ENCODE peak calls at places on chromosomes 13 and 19, in seven cellular contexts. S, K, W, B, C, D and Z are unnamed samples.

GRCh38 chr13:32261567-32261966 is 53.6 kb downstream of the ZAR1L start:
- DNase-seq in S (no peak), K (peak; percentile 96), W (no peak), B (peak; percentile 41), C (peak; percentile 99), D (no peak), Z (no peak)

GRCh38 chr13:61774903-61775302 is 359.3 kb upstream of the PCDH20 start:
- DNase-seq in S (no peak), K (no peak), W (no peak), B (no peak), C (no peak), D (no peak), Z (no peak)

GRCh38 chr13:61960981-61961380 is 545.3 kb upstream of the PCDH20 start:
- DNase-seq in S (no peak), K (no peak), W (no peak), B (no peak), C (no peak), D (no peak), Z (no peak)

GRCh38 chr13:66803759-66804456 is 426.2 kb downstream of the PCDH9 start:
- DNase-seq in S (no peak), K (no peak), W (no peak), B (no peak), C (no peak), D (no peak), Z (no peak)

GRCh38 chr19:45485301-45486077 is 11.4 kb downstream of the RTN2 start:
- DNase-seq in S (peak; percentile 98), K (peak; percentile 99), W (peak; percentile 99), B (peak; percentile 99), C (peak; percentile 85), D (peak; percentile 71), Z (peak; percentile 98)

GRCh38 chr19:46878613-46879375 is 18.0 kb downstream of the ARHGAP35 start:
- DNase-seq in S (no peak), K (no peak), W (no peak), B (no peak), C (peak; percentile 26), D (no peak), Z (no peak)

GRCh38 chr13:110914293-110915056 is 394 bp downstream of the ANKRD10 start:
- DNase-seq in S (peak; percentile 65), K (peak; percentile 90), W (peak; percentile 96), B (peak; percentile 77), C (peak; percentile 68), D (no peak), Z (peak; percentile 73)

GRCh38 chr19:13262450-13262849 is 112.2 kb downstream of the IER2 start:
- DNase-seq in S (no peak), K (no peak), W (no peak), B (no peak), C (peak; percentile 70), D (no peak), Z (peak; percentile 59)

GRCh38 chr19:1768918-1769644 is 15.8 kb downstream of the ONECUT3 start:
- DNase-seq in S (no peak), K (no peak), W (no peak), B (no peak), C (no peak), D (no peak), Z (no peak)

GRCh38 chr13:74423434-74423833 is 289.2 kb upstream of the KLF12 start:
- DNase-seq in S (no peak), K (no peak), W (no peak), B (no peak), C (no peak), D (no peak), Z (no peak)

GRCh38 chr19:41457241-41457640 is 14.3 kb downstream of the ERICH4 start:
- DNase-seq in S (no peak), K (no peak), W (no peak), B (no peak), C (peak; percentile 30), D (peak; percentile 53), Z (no peak)

GRCh38 chr19:54661846-54662489 is 817 bp upstream of the LILRB4 start:
- DNase-seq in S (no peak), K (no peak), W (no peak), B (no peak), C (no peak), D (no peak), Z (no peak)

GRCh38 chr13:47109028-47109427 is 212.2 kb upstream of the HTR2A start:
- DNase-seq in S (no peak), K (no peak), W (no peak), B (peak; percentile 31), C (no peak), D (no peak), Z (no peak)

GRCh38 chr13:112776971-112777370 is 87.1 kb downstream of the ATP11A start:
- DNase-seq in S (no peak), K (no peak), W (no peak), B (no peak), C (no peak), D (no peak), Z (no peak)

GRCh38 chr19:13995017-13995728 is 10.9 kb downstream of the RFX1 start:
- DNase-seq in S (no peak), K (no peak), W (no peak), B (no peak), C (no peak), D (no peak), Z (no peak)

GRCh38 chr19:50380137-50380536 is 3.9 kb downstream of the NR1H2 start:
- DNase-seq in S (no peak), K (no peak), W (peak; percentile 66), B (no peak), C (no peak), D (no peak), Z (no peak)

GRCh38 chr19:46613525-46613924 is 11.4 kb downstream of the PTGIR start:
- DNase-seq in S (no peak), K (peak; percentile 61), W (peak; percentile 59), B (no peak), C (no peak), D (no peak), Z (no peak)

GRCh38 chr19:5312058-5312457 is 28.6 kb downstream of the PTPRS start:
- DNase-seq in S (no peak), K (no peak), W (no peak), B (no peak), C (no peak), D (no peak), Z (no peak)

GRCh38 chr13:87999791-88000190 is 328.6 kb downstream of the SLITRK5 start:
- DNase-seq in S (no peak), K (no peak), W (no peak), B (no peak), C (no peak), D (no peak), Z (peak; percentile 18)

GRCh38 chr19:47284324-47284899 is 9.7 kb downstream of the INAFM1 start:
- DNase-seq in S (no peak), K (no peak), W (no peak), B (no peak), C (peak; percentile 57), D (no peak), Z (peak; percentile 83)

GRCh38 chr19:33767898-33768413 is 28.7 kb upstream of the KCTD15 start:
- DNase-seq in S (no peak), K (no peak), W (no peak), B (no peak), C (peak; percentile 24), D (no peak), Z (peak; percentile 92)
- TF ChIP-seq POLR2AphosphoS5 in S (no peak), K (no peak), W (no peak), B (no peak), C (no peak), D (no peak), Z (no peak)

DNA sequence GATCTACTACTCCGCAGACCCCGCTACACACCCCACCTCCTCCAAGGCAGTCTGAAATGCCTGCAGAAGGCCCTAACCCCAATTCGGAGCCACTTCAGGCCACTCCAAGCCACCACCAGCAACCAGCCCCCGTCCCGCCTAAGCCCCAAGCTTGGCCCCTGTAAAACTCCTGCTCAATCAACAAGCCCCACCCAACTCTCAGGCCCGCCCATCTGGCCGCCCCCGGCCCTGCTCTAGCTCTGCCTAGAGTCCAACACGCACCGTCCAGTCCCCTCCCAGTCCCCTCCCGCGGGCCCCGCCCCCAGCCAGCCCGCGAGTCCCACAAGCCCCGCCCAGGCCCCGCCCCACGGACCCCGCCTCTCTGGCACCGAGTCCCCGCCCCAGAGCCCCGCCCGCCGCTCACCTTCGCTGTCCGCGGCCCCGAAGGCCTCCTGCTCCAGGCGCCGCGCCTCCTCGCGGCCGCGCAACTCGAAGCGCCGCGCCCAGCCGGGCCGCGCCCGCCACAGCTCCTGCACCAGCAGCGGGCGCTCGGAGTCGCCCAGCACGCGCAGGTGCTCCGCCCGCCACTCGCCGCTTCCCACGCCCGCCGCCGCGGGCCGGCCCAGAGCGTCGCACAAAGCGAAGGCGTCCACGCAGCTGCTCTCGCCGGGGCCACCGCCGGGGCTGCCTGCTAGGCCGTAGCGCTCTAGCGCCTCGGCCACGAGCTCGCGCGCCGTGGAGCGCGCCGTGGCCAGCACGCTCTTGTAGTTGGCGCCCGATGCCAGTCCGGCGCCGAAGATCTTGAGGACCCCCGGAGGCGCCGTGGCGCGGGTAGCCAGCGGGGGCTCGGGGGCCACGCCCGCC is 1.6 kb downstream of the RASIP1 start:
- DNase-seq in S (peak; percentile 90), K (peak; percentile 96), W (peak; percentile 97), B (peak; percentile 96), C (peak; percentile 94), D (peak; percentile 11), Z (peak; percentile 97)
- TF ChIP-seq POLR2AphosphoS5 in S (no peak), K (no peak), W (peak; percentile 54), B (no peak), C (peak; percentile 52), D (no peak), Z (peak; percentile 52)

DNA sequence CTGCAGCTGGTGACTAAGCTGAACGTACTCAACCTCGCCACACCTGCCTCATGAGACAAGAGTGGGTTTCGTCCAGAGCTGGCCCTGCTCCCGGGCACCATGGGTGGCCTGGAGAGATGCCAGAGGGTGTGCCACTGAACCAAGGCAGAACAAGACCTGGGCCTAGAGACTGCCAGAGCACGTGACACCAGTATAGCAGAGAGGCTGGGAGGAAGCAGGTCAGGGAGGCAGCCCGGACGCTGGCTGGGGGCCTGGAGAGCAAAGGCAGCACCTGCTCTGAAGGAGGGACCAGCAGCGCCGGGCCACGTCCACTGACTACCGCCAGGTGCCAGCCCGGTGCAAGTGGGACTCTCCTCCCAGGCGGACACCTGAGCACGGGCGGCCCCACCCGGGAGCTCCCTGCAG is 7.3 kb upstream of the C13orf46 start:
- DNase-seq in S (peak; percentile 88), K (peak; percentile 62), W (peak; percentile 68), B (peak; percentile 98), C (no peak), D (no peak), Z (no peak)
- TF ChIP-seq POLR2AphosphoS5 in S (peak; percentile 21), K (no peak), W (peak; percentile 54), B (no peak), C (no peak), D (no peak), Z (no peak)

GRCh38 chr19:29813665-29814064 is 1.9 kb downstream of the CCNE1 start:
- DNase-seq in S (no peak), K (no peak), W (peak; percentile 51), B (no peak), C (no peak), D (no peak), Z (no peak)

GRCh38 chr19:29811125-29812079 is at the start of gene CCNE1:
- DNase-seq in S (peak; percentile 83), K (peak; percentile 96), W (peak; percentile 97), B (peak; percentile 97), C (peak; percentile 82), D (no peak), Z (peak; percentile 85)

GRCh38 chr19:29812080-29812880 is 489 bp downstream of the CCNE1 start:
- DNase-seq in S (no peak), K (no peak), W (peak; percentile 89), B (peak; percentile 27), C (no peak), D (no peak), Z (peak; percentile 35)

GRCh38 chr19:29815231-29815630 is 3.4 kb downstream of the CCNE1 start:
- DNase-seq in S (no peak), K (no peak), W (peak; percentile 42), B (no peak), C (no peak), D (peak; percentile 70), Z (no peak)

GRCh38 chr19:29812881-29813275 is 1.1 kb downstream of the CCNE1 start:
- DNase-seq in S (no peak), K (no peak), W (peak; percentile 78), B (no peak), C (no peak), D (no peak), Z (no peak)
- TF ChIP-seq POLR2AphosphoS5 in S (no peak), K (no peak), W (no peak), B (no peak), C (no peak), D (no peak), Z (no peak)